ENCODE peak calls at places on chromosomes 11 and 22, in six cellular contexts. L is lower leg skin, S is B cell, R is brain microvascular endothelial cell, Z is nephron progenitor cell, M is GM12864. V is an unnamed sample.
A peak's percentile ranks its signal among the peaks of the same experiment; 100 is the strongest.

GRCh38 chr22:38069372-38070249 is 12.4 kb downstream of the PICK1 start:
- DNase-seq in Z (peak; percentile 50), L (no peak), R (peak; percentile 62), M (peak; percentile 13), S (no peak), V (no peak)

GRCh38 chr11:108835624-108836023 is 170.8 kb downstream of the DDX10 start:
- DNase-seq in Z (no peak), S (no peak), M (no peak), R (no peak), L (no peak), V (no peak)

GRCh38 chr11:1120532-1121342 is 37.0 kb upstream of the MUC5AC start:
- DNase-seq in Z (no peak), M (no peak), L (no peak), R (no peak), S (no peak), V (no peak)

GRCh38 chr11:78140392-78141077 is 1.1 kb upstream of the ALG8 start:
- DNase-seq in Z (peak; percentile 9), M (no peak), S (no peak), L (no peak), R (no peak), V (no peak)

GRCh38 chr11:122367809-122368231 is 251.8 kb upstream of the BLID start:
- DNase-seq in R (peak; percentile 1), L (peak; percentile 32), S (no peak), M (no peak), Z (peak; percentile 7), V (peak; percentile 63)

GRCh38 chr11:82754410-82754809 is 20.7 kb upstream of the FAM181B start:
- DNase-seq in S (no peak), L (no peak), R (no peak), M (no peak), Z (no peak), V (no peak)

GRCh38 chr22:22944268-22944985 is 56.8 kb downstream of the IGLL5 start:
- DNase-seq in R (no peak), Z (no peak), M (no peak), L (no peak), S (no peak), V (no peak)

GRCh38 chr11:1503708-1504104 is 17.1 kb upstream of the MOB2 start:
- DNase-seq in R (no peak), Z (no peak), L (no peak), M (no peak), S (no peak), V (no peak)

GRCh38 chr11:9150944-9151343 is 59.5 kb upstream of the SCUBE2 start:
- DNase-seq in R (no peak), L (no peak), M (no peak), S (no peak), Z (no peak), V (no peak)

GRCh38 chr11:15493921-15494630 is 379.4 kb downstream of the INSC start:
- DNase-seq in L (no peak), R (no peak), M (no peak), Z (no peak), S (no peak), V (peak; percentile 87)

GRCh38 chr22:17137861-17138425 is 16.8 kb upstream of the TMEM121B start:
- DNase-seq in S (no peak), Z (no peak), R (no peak), M (no peak), L (no peak), V (no peak)

GRCh38 chr11:71986131-71986530 is 12.6 kb upstream of the IL18BP start:
- DNase-seq in M (no peak), L (no peak), R (no peak), S (no peak), Z (no peak), V (no peak)

GRCh38 chr22:36362819-36363377 is 24.9 kb downstream of the MYH9 start:
- DNase-seq in S (no peak), M (no peak), R (no peak), L (no peak), Z (no peak), V (no peak)

GRCh38 chr11:107385361-107385982 is 72.2 kb downstream of the CWF19L2 start:
- DNase-seq in R (peak; percentile 36), M (no peak), S (no peak), L (no peak), Z (no peak), V (peak; percentile 18)

GRCh38 chr11:118956094-118956846 is at the start of gene UPK2:
- DNase-seq in S (peak; percentile 92), Z (peak; percentile 94), M (peak; percentile 25), R (peak; percentile 69), L (peak; percentile 80), V (no peak)

GRCh38 chr22:38718414-38718813 is 12.7 kb downstream of the GTPBP1 start:
- DNase-seq in M (no peak), Z (no peak), S (no peak), R (peak; percentile 72), L (peak; percentile 65), V (no peak)

GRCh38 chr11:88301478-88302140 is 35.9 kb downstream of the CTSC start:
- DNase-seq in L (no peak), Z (no peak), S (no peak), M (peak; percentile 67), R (no peak), V (no peak)

GRCh38 chr11:69721745-69722144 is 17.9 kb upstream of the FGF19 start:
- DNase-seq in S (no peak), L (no peak), M (no peak), R (no peak), Z (no peak), V (no peak)

GRCh38 chr11:90310210-90310609 is 87.4 kb upstream of the CHORDC1 start:
- DNase-seq in Z (no peak), S (no peak), M (no peak), L (no peak), R (no peak), V (no peak)

GRCh38 chr22:37639771-37640590 is 512 bp downstream of the SH3BP1 start:
- DNase-seq in L (no peak), R (no peak), Z (peak; percentile 48), M (no peak), S (peak; percentile 69), V (no peak)

GRCh38 chr11:128195057-128195751 is 392.2 kb downstream of the ETS1 start:
- DNase-seq in S (peak; percentile 28), M (no peak), L (no peak), Z (no peak), R (no peak), V (no peak)

GRCh38 chr22:38748487-38749136 is 7.2 kb downstream of the SUN2 start:
- DNase-seq in S (no peak), Z (no peak), M (no peak), L (no peak), R (no peak), V (no peak)

GRCh38 chr11:32440372-32440888 is 5.1 kb upstream of the WT1 start:
- DNase-seq in Z (no peak), S (no peak), L (no peak), R (no peak), M (no peak), V (no peak)

GRCh38 chr11:116700586-116701220 is 72.1 kb downstream of the BUD13 start:
- DNase-seq in Z (no peak), M (no peak), L (no peak), S (no peak), R (no peak), V (no peak)

GRCh38 chr22:23786752-23787599 is at the start of gene SMARCB1:
- DNase-seq in R (peak; percentile 85), S (peak; percentile 99), M (peak; percentile 53), Z (peak; percentile 88), L (peak; percentile 88), V (no peak)

GRCh38 chr11:6596237-6596877 is 7.1 kb downstream of the RRP8 start:
- DNase-seq in R (no peak), M (no peak), Z (no peak), S (no peak), L (no peak), V (no peak)

GRCh38 chr11:128240546-128240945 is 346.8 kb downstream of the ETS1 start:
- DNase-seq in M (no peak), L (no peak), S (no peak), R (no peak), Z (no peak), V (peak; percentile 29)

GRCh38 chr11:95108159-95108611 is 18.5 kb downstream of the ENDOD1 start:
- DNase-seq in R (peak; percentile 83), L (peak; percentile 43), M (no peak), Z (no peak), S (no peak), V (no peak)

GRCh38 chr11:28739489-28740280 is 631.5 kb downstream of the METTL15 start:
- DNase-seq in S (no peak), Z (peak; percentile 5), M (no peak), L (no peak), R (no peak), V (no peak)

GRCh38 chr11:15107730-15108515 is 6.8 kb upstream of the INSC start:
- DNase-seq in M (peak; percentile 29), S (no peak), R (no peak), Z (no peak), L (no peak), V (no peak)

GRCh38 chr11:67648140-67648795 is 2.3 kb downstream of the ACY3 start:
- DNase-seq in S (peak; percentile 88), L (no peak), M (no peak), R (no peak), Z (no peak), V (no peak)
- TF ChIP-seq CTCF in S (peak; percentile 72), L (no peak), M (peak; percentile 79), R (peak; percentile 34), Z (peak; percentile 32), V (peak; percentile 45)

DNA sequence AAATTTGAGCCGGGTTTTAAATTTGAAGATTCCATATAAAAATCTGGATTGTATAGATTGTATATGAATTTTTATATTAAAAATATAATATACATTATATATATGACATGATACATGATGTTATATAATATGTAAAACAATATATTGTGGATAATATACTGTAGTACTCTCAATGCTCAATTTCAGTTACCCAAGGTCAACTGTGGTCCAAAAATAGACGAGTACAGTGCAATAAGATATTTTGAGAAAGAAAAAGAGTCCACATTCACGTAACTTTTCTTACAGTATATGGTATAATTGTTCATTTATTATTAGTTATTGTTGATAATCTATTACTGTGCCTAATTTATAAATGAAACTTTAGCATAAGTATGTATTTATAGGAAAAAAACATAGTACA is 94.2 kb upstream of the YWHAH start:
- DNase-seq in L (no peak), R (no peak), M (no peak), Z (no peak), S (no peak), V (no peak)
- TF ChIP-seq CTCF in L (no peak), R (no peak), M (no peak), Z (no peak), S (no peak), V (no peak)

GRCh38 chr11:130891326-130891725 is 25.0 kb downstream of the SNX19 start:
- DNase-seq in L (no peak), Z (no peak), R (no peak), M (no peak), S (no peak), V (no peak)
- TF ChIP-seq CTCF in L (no peak), Z (no peak), R (no peak), M (no peak), S (no peak), V (no peak)

DNA sequence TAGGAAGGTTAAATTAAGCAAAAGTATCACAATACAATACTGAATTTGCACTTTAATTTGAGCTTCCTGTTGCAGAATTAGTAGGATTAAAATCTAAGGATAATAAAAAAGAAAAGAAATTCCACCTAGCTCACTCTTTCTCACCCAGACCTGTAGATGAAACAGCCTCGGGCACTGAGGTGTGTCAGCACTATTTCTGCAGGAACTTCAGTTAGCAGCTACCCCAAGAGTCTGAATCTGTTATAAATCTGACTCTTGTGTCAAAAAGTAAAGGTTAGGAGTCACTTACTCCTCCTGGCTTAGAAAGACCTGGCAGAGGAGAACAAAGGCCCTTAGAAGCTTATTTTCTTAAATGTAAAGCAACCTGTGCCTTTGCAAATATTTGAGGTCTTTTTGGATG is 463.4 kb upstream of the RAG2 start:
- DNase-seq in R (no peak), S (no peak), Z (no peak), L (no peak), M (no peak), V (no peak)
- TF ChIP-seq CTCF in R (no peak), S (no peak), Z (no peak), L (no peak), M (no peak), V (no peak)